ENCODE peak calls at places on chromosomes 5 and 9, in five cellular contexts. Y, N, V, I and T are unnamed samples.

GRCh38 chr9:95107976-95108375 is 209.5 kb downstream of the FANCC start:
- DNase-seq in Y (no peak), N (no peak), V (no peak), I (no peak), T (no peak)

GRCh38 chr5:110087829-110088228 is 398.1 kb downstream of the MAN2A1 start:
- DNase-seq in Y (no peak), N (no peak), V (no peak), I (no peak), T (no peak)

GRCh38 chr9:135980926-135981630 is 19.9 kb upstream of the UBAC1 start:
- DNase-seq in Y (no peak), N (no peak), V (no peak), I (no peak), T (no peak)

GRCh38 chr9:105054488-105054887 is 126.5 kb upstream of the ABCA1 start:
- DNase-seq in Y (no peak), N (no peak), V (no peak), I (no peak), T (peak)

GRCh38 chr9:7368410-7369292 is 430.9 kb downstream of the DMAC1 start:
- DNase-seq in Y (no peak), N (no peak), V (no peak), I (no peak), T (peak)

GRCh38 chr9:95425910-95426551 is 90.7 kb downstream of the PTCH1 start:
- DNase-seq in Y (no peak), N (peak), V (no peak), I (no peak), T (peak)

GRCh38 chr9:83065233-83065632 is 2.3 kb upstream of the RASEF start:
- DNase-seq in Y (no peak), N (no peak), V (no peak), I (no peak), T (no peak)

GRCh38 chr9:14251146-14252071 is 62.5 kb downstream of the NFIB start:
- DNase-seq in Y (peak), N (peak), V (peak), I (peak), T (peak)

GRCh38 chr5:8176101-8176693 is 307.2 kb downstream of the MTRR start:
- DNase-seq in Y (no peak), N (no peak), V (no peak), I (no peak), T (no peak)

GRCh38 chr5:147822686-147823491 is 8.6 kb downstream of the SPINK1 start:
- DNase-seq in Y (no peak), N (peak), V (no peak), I (peak), T (peak)

GRCh38 chr9:98930792-98931191 is 12.9 kb upstream of the COL15A1 start:
- DNase-seq in Y (no peak), N (no peak), V (no peak), I (no peak), T (no peak)

GRCh38 chr5:143515829-143516228 is 112.3 kb upstream of the NR3C1 start:
- DNase-seq in Y (no peak), N (no peak), V (no peak), I (no peak), T (no peak)

GRCh38 chr9:98678244-98678842 is 30.4 kb downstream of the GABBR2 start:
- DNase-seq in Y (no peak), N (no peak), V (no peak), I (no peak), T (no peak)

GRCh38 chr5:81906086-81906485 is 65.7 kb upstream of the ATG10 start:
- DNase-seq in Y (no peak), N (no peak), V (no peak), I (no peak), T (no peak)

GRCh38 chr5:62985749-62986148 is 407.1 kb downstream of the LRRC70 start:
- DNase-seq in Y (no peak), N (no peak), V (no peak), I (no peak), T (no peak)

GRCh38 chr5:149656576-149657182 is 73.4 kb upstream of the PPARGC1B start:
- DNase-seq in Y (no peak), N (peak), V (no peak), I (no peak), T (no peak)

GRCh38 chr9:136603901-136604816 is 58.3 kb upstream of the NOTCH1 start:
- DNase-seq in Y (no peak), N (peak), V (no peak), I (no peak), T (no peak)

GRCh38 chr5:32275421-32275765 is 37.3 kb downstream of the MTMR12 start:
- DNase-seq in Y (no peak), N (no peak), V (no peak), I (no peak), T (no peak)

GRCh38 chr5:139660916-139661814 is 13.0 kb downstream of the CXXC5 start:
- DNase-seq in Y (peak), N (peak), V (peak), I (peak), T (peak)

GRCh38 chr5:90095292-90096060 is 314.1 kb downstream of the CETN3 start:
- DNase-seq in Y (no peak), N (no peak), V (no peak), I (no peak), T (no peak)

GRCh38 chr9:973295-973842 is 3.1 kb upstream of the DMRT3 start:
- DNase-seq in Y (no peak), N (no peak), V (no peak), I (no peak), T (no peak)

GRCh38 chr9:78369644-78370219 is 72.8 kb downstream of the PSAT1 start:
- DNase-seq in Y (peak), N (peak), V (no peak), I (peak), T (peak)

GRCh38 chr9:98132806-98133631 is 14.0 kb upstream of the TRIM14 start:
- DNase-seq in Y (no peak), N (no peak), V (no peak), I (no peak), T (no peak)

GRCh38 chr5:32297181-32298055 is 15.3 kb downstream of the MTMR12 start:
- DNase-seq in Y (no peak), N (peak), V (no peak), I (no peak), T (no peak)

GRCh38 chr5:42718591-42718990 is 38.0 kb upstream of the CCDC152 start:
- DNase-seq in Y (no peak), N (no peak), V (no peak), I (no peak), T (peak)

DNA sequence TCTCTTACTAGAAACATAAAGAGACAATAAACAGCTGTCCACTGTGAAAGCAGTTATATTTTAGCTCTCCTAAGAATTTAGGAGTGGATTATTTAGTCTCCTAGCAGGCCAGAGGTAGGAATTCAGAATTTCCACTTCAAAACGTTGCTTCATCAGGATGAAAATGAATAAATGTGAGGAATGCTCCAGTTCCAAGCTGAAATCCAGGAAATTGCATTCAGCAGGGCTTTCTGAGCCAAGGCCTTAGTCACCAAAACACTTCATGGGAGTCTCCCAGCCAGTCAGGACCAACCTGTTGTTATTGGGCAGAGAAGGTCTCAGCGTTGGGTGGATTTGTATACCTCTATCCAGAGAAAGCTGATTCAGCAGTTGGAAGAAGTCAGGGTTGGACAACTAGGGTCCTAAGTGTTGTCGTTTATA is 1040.3 kb downstream of the TLE1 start:
- DNase-seq in Y (peak), N (peak), V (no peak), I (no peak), T (peak)
- H3K4me3 ChIP-seq in Y (no peak), N (no peak), V (no peak), I (no peak), T (no peak)

GRCh38 chr5:78627175-78627574 is 21.4 kb downstream of the LHFPL2 start:
- DNase-seq in Y (no peak), N (no peak), V (no peak), I (no peak), T (no peak)
- TF ChIP-seq CTCF in Y (no peak), N (no peak), V (no peak), I (no peak), T (peak)

GRCh38 chr9:37289631-37290030 is 132.9 kb upstream of the GRHPR start:
- DNase-seq in Y (no peak), N (no peak), V (no peak), I (no peak), T (no peak)

GRCh38 chr9:37292896-37293295 is 129.6 kb upstream of the GRHPR start:
- DNase-seq in Y (no peak), N (no peak), V (no peak), I (no peak), T (no peak)

GRCh38 chr9:37290366-37290765 is 132.1 kb upstream of the GRHPR start:
- DNase-seq in Y (no peak), N (no peak), V (no peak), I (no peak), T (no peak)

GRCh38 chr9:37293664-37294524 is 128.6 kb upstream of the GRHPR start:
- DNase-seq in Y (no peak), N (no peak), V (no peak), I (no peak), T (no peak)

DNA sequence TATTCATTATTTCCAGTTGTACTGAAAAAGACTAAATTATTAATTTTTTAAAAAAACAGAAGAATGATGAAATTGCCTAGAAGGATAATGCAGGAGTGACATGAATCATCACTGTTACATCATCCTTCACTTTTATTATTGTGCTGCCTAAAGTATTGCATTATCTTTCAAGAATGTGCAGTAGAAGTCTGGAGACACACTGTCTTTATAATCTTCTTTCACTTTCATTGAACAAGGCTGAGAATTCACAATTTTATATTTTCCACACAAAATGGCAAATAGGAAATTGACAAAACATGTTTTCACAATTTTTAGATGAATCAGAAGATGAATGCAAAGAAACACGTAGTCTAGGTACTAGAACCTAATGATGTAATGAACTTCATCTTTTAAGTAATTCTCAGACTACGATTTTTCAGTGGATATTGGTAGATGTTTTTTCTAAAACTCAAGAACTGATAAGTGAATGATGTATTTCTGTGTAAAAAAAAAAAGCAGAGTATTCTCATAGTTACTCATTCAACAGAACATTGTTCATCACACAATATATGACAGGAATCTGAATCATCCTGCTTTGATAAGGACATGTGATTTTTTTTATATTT is 131.5 kb upstream of the GRHPR start:
- DNase-seq in Y (no peak), N (no peak), V (no peak), I (no peak), T (peak)
- H3K4me3 ChIP-seq in Y (no peak), N (no peak), V (no peak), I (no peak), T (no peak)

DNA sequence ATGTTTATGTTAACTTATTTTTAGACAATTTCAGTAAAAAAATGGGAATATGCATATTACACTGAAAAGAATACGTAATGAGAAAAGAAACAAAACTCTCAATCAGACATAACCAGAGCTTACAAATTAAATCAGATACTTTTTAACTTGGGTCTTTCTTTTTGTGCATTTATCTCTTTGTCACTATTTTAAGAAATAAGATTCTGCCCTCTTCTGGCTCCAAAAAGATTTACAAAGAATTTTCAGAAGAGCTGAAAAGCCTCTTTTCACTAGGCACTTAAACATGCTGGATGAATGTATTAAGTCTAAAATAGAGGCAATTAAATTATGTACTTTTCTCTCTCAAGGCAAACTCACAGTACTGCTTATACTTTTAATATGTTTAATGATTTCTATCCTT is 55.5 kb downstream of the CEP120 start:
- DNase-seq in Y (no peak), N (no peak), V (no peak), I (no peak), T (no peak)
- TF ChIP-seq CTCF in Y (peak), N (no peak), V (no peak), I (no peak), T (no peak)

DNA sequence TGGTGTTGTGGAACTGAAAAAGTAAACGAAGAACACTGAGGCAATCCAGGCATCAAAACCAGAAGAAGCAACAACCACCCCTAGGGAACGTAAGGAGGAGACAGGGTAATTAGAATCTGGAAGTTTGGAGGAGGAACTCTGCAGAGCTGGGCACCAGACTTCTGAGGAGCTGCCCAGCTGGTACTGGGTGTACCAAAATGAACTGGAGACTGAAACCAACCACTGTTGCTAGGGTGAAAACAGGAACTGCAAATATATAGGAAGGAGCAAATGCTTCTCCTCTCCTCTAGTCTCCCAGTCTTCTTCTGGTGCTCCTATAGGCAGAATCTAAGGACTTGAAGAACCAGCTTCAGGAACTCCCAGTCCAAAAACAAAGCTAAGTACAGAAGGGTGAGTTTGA is 189.8 kb downstream of the ELAVL2 start:
- DNase-seq in Y (no peak), N (no peak), V (no peak), I (no peak), T (no peak)
- H3K4me3 ChIP-seq in Y (no peak), N (no peak), V (no peak), I (no peak), T (no peak)

GRCh38 chr5:471750-472058 is 28.7 kb downstream of the EXOC3 start:
- DNase-seq in Y (no peak), N (no peak), V (no peak), I (no peak), T (no peak)

GRCh38 chr5:472076-472655 is 29.2 kb downstream of the EXOC3 start:
- DNase-seq in Y (peak), N (peak), V (no peak), I (no peak), T (no peak)

GRCh38 chr5:470961-471749 is 28.2 kb downstream of the EXOC3 start:
- DNase-seq in Y (no peak), N (no peak), V (no peak), I (no peak), T (no peak)

GRCh38 chr5:468401-468800 is 25.4 kb downstream of the EXOC3 start:
- DNase-seq in Y (no peak), N (no peak), V (no peak), I (no peak), T (no peak)

GRCh38 chr5:469752-470483 is 26.9 kb downstream of the EXOC3 start:
- DNase-seq in Y (no peak), N (no peak), V (no peak), I (no peak), T (no peak)
- TF ChIP-seq CTCF in Y (no peak), N (no peak), V (no peak), I (no peak), T (no peak)

DNA sequence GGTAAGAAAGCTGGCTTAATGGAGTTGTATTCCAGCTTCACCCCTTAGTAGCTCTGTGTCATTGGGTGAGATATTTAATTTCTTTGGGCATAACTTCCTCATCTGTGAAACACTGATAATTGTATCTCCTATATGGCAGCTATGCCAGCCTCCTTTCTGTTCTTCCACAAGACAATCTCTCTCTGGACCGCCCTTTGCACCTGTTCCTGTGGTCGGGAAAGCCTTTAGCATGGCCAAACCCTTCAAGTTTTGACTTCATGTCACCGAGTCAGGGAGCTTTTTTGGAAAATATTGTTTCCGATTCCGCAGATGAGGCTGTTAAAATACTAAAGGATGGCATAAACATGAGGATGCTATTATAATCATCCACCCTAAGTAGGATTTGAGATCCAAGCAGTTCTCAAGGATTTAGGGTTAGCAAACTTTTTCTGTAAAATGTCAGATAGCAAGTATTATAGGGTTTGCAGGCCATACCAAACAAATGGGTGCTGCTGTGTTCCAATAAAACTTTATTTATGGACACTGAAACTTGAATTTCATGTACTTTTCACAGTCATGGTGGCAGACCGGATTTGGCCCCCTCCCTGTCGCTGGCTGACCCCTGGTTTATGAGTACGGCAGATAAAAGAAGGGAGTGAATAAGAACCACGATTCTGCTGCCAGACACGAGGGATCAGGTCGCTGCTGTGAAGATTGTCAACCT is 699 bp upstream of the NDFIP1 start:
- DNase-seq in Y (no peak), N (no peak), V (no peak), I (no peak), T (no peak)
- H3K4me3 ChIP-seq in Y (peak), N (peak), V (peak), I (peak), T (peak)